ENCODE peak calls at places on chromosomes 13 and 19, in seven cellular contexts. A, N, P, D, V, Q and O are unnamed samples.

GRCh38 chr13:90039516-90039915 is 1308.0 kb upstream of the MIR17HG start:
- DNase-seq in A (no peak), N (no peak), P (no peak), D (no peak), V (no peak), Q (no peak), O (no peak)

GRCh38 chr13:46295531-46296464 is 84.1 kb downstream of the LRRC63 start:
- DNase-seq in A (peak), N (no peak), P (no peak), D (peak), V (peak), Q (peak), O (peak)

GRCh38 chr19:14544047-14544446 is 14.7 kb downstream of the TECR start:
- DNase-seq in A (peak), N (no peak), P (no peak), D (no peak), V (no peak), Q (no peak), O (peak)

GRCh38 chr19:29837448-29837961 is 25.7 kb downstream of the CCNE1 start:
- DNase-seq in A (peak), N (peak), P (peak), D (no peak), V (no peak), Q (no peak), O (no peak)

GRCh38 chr13:36912369-36912768 is 7.7 kb downstream of the SMAD9 start:
- DNase-seq in A (no peak), N (no peak), P (no peak), D (no peak), V (no peak), Q (peak), O (no peak)

GRCh38 chr19:10604460-10604980 is 17.4 kb upstream of the AP1M2 start:
- DNase-seq in A (peak), N (peak), P (no peak), D (no peak), V (peak), Q (no peak), O (peak)

GRCh38 chr19:12786149-12786870 is 5.0 kb upstream of the JUNB start:
- DNase-seq in A (no peak), N (no peak), P (no peak), D (peak), V (no peak), Q (no peak), O (peak)

GRCh38 chr13:99389520-99390304 is 82.5 kb upstream of the GPR183 start:
- DNase-seq in A (no peak), N (no peak), P (no peak), D (no peak), V (no peak), Q (no peak), O (no peak)